ENCODE peak calls at places on chromosome 1, in ten cellular contexts. C, R, A, V, L, Z, J, M, W and E are unnamed samples.

GRCh38 chr1:228267962-228268890 is 60.4 kb downstream of the OBSCN start:
- DNase-seq in W (peak; percentile 40), A (no peak), Z (no peak), V (no peak), C (peak; percentile 39), J (no peak), L (peak; percentile 6), R (no peak), M (no peak), E (no peak)

GRCh38 chr1:208243522-208243850 is 698 bp downstream of the PLXNA2 start:
- DNase-seq in M (no peak), W (peak; percentile 38), V (no peak), A (no peak), Z (no peak), J (no peak), C (no peak), R (no peak), L (no peak), E (peak; percentile 45)

GRCh38 chr1:12505639-12506311 is 112.2 kb downstream of the DHRS3 start:
- DNase-seq in A (no peak), Z (no peak), L (no peak), C (no peak), W (no peak), V (no peak), J (no peak), R (no peak), M (no peak), E (no peak)

GRCh38 chr1:204464701-204465100 is 29.9 kb downstream of the PIK3C2B start:
- DNase-seq in W (no peak), A (no peak), R (no peak), Z (peak; percentile 78), V (no peak), M (no peak), C (no peak), L (no peak), J (no peak), E (no peak)

GRCh38 chr1:50665413-50665812 is 242.2 kb upstream of the DMRTA2 start:
- DNase-seq in Z (no peak), V (no peak), C (no peak), W (no peak), J (no peak), R (no peak), M (no peak), A (peak; percentile 57), L (no peak), E (no peak)

GRCh38 chr1:116254776-116255175 is 118.3 kb upstream of the ATP1A1 start:
- DNase-seq in W (no peak), M (no peak), R (no peak), C (no peak), V (no peak), L (peak; percentile 78), J (no peak), A (no peak), Z (no peak), E (no peak)

GRCh38 chr1:191320062-191320461 is 838.2 kb upstream of the RGS18 start:
- DNase-seq in W (no peak), C (no peak), A (no peak), Z (no peak), L (no peak), V (no peak), M (no peak), R (no peak), J (no peak), E (no peak)

GRCh38 chr1:161175771-161176453 is 1.4 kb downstream of the B4GALT3 start:
- DNase-seq in Z (no peak), V (no peak), L (no peak), R (no peak), C (no peak), W (no peak), J (no peak), A (no peak), M (no peak), E (no peak)

GRCh38 chr1:30533141-30533540 is 190.2 kb downstream of the MATN1 start:
- DNase-seq in C (no peak), A (no peak), R (no peak), M (no peak), Z (no peak), L (no peak), V (no peak), W (no peak), J (no peak), E (no peak)

GRCh38 chr1:154115180-154115579 is 39.7 kb downstream of the NUP210L start:
- DNase-seq in W (peak; percentile 15), J (no peak), C (no peak), L (no peak), Z (no peak), M (no peak), R (no peak), V (no peak), A (no peak), E (no peak)

GRCh38 chr1:190478193-190479007 is 736 bp upstream of the BRINP3 start:
- DNase-seq in R (no peak), C (peak; percentile 34), A (peak; percentile 37), Z (peak; percentile 49), L (no peak), V (peak; percentile 57), M (no peak), J (peak; percentile 66), W (peak; percentile 84), E (no peak)

GRCh38 chr1:5620418-5620817 is 371.8 kb downstream of the NPHP4 start:
- DNase-seq in M (no peak), A (no peak), R (no peak), Z (no peak), J (no peak), C (no peak), L (no peak), V (no peak), W (no peak), E (no peak)

GRCh38 chr1:60280764-60281278 is 207.3 kb upstream of the C1orf87 start:
- DNase-seq in L (no peak), M (no peak), W (no peak), J (no peak), A (no peak), Z (no peak), R (no peak), V (no peak), C (no peak), E (no peak)

GRCh38 chr1:193709607-193710006 is 523.2 kb upstream of the B3GALT2 start:
- DNase-seq in R (no peak), C (peak; percentile 7), J (no peak), A (no peak), W (no peak), Z (no peak), M (no peak), V (no peak), L (no peak), E (no peak)

GRCh38 chr1:186904361-186904760 is 75.6 kb downstream of the PLA2G4A start:
- DNase-seq in V (no peak), M (no peak), A (no peak), J (no peak), C (no peak), W (no peak), Z (no peak), R (no peak), L (no peak), E (no peak)

GRCh38 chr1:37741130-37741529 is 23.8 kb downstream of the EPHA10 start:
- DNase-seq in J (no peak), Z (no peak), C (no peak), A (peak; percentile 6), M (peak; percentile 18), L (no peak), W (no peak), R (no peak), V (no peak), E (no peak)